ENCODE peak calls at places on chromosomes 3 and 15, in seven cellular contexts. R is iPS DF 6.9; O is CD4-positive, CD25-positive, alpha-beta regulatory T cell; U is aorta; Q is psoas muscle; F is fibroblast of lung; W is pancreas. B is an unnamed sample.
A peak's percentile ranks its signal among the peaks of the same experiment; 100 is the strongest.

GRCh38 chr15:59691194-59691805 is 2.2 kb upstream of the BNIP2 start:
- DNase-seq in R (no peak), O (peak; percentile 52), W (peak; percentile 13), U (no peak), F (peak; percentile 71), Q (no peak), B (peak; percentile 28)

GRCh38 chr15:35705885-35706590 is 160.1 kb upstream of the DPH6 start:
- DNase-seq in O (no peak), F (peak; percentile 30), R (no peak), W (peak; percentile 17), U (no peak), Q (no peak), B (peak; percentile 65)

GRCh38 chr3:33440328-33440577 is at the start of gene UBP1:
- DNase-seq in Q (peak; percentile 100), R (no peak), W (no peak), F (no peak), O (no peak), U (peak; percentile 100), B (no peak)

GRCh38 chr3:197001972-197002700 is 27.5 kb downstream of the MELTF start:
- DNase-seq in U (peak; percentile 82), R (no peak), Q (peak; percentile 33), W (peak; percentile 20), O (no peak), F (no peak), B (peak; percentile 43)

GRCh38 chr3:150409125-150409526 is 1.0 kb downstream of the TSC22D2 start:
- DNase-seq in O (no peak), U (no peak), F (no peak), W (no peak), Q (no peak), R (no peak), B (no peak)

GRCh38 chr3:139564290-139564861 is 24.8 kb upstream of the RBP1 start:
- DNase-seq in R (no peak), O (no peak), F (peak; percentile 10), Q (no peak), U (no peak), W (no peak), B (no peak)

GRCh38 chr15:77036537-77037474 is 34.1 kb downstream of the TSPAN3 start:
- DNase-seq in W (no peak), O (no peak), F (no peak), R (no peak), Q (no peak), U (peak; percentile 65), B (peak; percentile 4)

GRCh38 chr15:26453914-26454313 is 319.0 kb downstream of the GABRB3 start:
- DNase-seq in O (no peak), U (no peak), F (no peak), W (no peak), Q (no peak), R (no peak), B (no peak)

GRCh38 chr3:141828487-141829284 is 47.8 kb upstream of the ATP1B3 start:
- DNase-seq in W (peak; percentile 8), O (no peak), U (no peak), R (no peak), F (peak; percentile 47), Q (peak; percentile 34), B (peak; percentile 32)

GRCh38 chr3:153783106-153783505 is 338.1 kb upstream of the ARHGEF26 start:
- DNase-seq in R (no peak), U (no peak), F (peak; percentile 31), Q (no peak), W (no peak), O (no peak), B (no peak)

GRCh38 chr3:132196113-132196512 is 121.1 kb upstream of the ACP3 start:
- DNase-seq in W (no peak), R (no peak), F (no peak), Q (no peak), U (no peak), O (no peak), B (no peak)

GRCh38 chr3:178152988-178153387 is 383.2 kb upstream of the KCNMB2 start:
- DNase-seq in U (no peak), F (no peak), W (no peak), Q (no peak), O (no peak), R (no peak), B (no peak)

GRCh38 chr3:134350861-134351311 is 23.4 kb downstream of the AMOTL2 start:
- DNase-seq in O (no peak), R (no peak), W (peak; percentile 84), Q (peak; percentile 49), F (no peak), U (peak; percentile 71), B (no peak)

DNA sequence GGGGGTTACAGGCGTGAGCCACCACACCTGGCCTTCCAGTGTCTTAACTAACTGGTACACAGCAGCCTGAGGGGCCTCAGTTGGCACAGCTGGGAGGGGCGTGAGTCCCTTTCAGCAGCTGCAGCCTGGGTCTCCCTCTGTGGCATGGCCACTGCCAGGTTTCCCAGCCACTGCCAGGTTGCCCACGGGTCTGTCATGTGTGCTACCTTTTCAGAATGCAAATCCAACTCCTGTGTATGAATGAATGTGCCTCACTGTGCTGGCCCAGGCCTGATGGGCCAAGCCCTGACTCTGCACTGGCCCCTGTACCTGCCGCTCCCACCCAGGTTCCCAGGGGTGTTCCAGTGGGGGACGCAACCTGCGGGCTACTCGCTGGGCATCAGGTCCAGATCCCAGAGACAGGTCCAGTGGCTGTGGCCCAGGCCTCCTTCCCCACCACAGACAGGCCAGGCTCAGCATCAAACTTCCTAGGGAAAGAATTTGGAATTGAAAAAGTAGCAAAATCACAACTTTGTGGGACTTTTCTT is 26.0 kb downstream of the WHAMM start:
- DNase-seq in R (no peak), U (no peak), F (no peak), W (no peak), Q (no peak), O (no peak), B (no peak)
- H3K4me1 ChIP-seq in R (no peaks in the 10 kb centered on the region), U (no peaks in the 10 kb centered on the region), F (peaks cover 13% of the 10 kb centered on the region), W (no peaks in the 10 kb centered on the region), Q (peaks cover 5% of the 10 kb centered on the region), O (no peaks in the 10 kb centered on the region), B (peaks cover 11% of the 10 kb centered on the region)

DNA sequence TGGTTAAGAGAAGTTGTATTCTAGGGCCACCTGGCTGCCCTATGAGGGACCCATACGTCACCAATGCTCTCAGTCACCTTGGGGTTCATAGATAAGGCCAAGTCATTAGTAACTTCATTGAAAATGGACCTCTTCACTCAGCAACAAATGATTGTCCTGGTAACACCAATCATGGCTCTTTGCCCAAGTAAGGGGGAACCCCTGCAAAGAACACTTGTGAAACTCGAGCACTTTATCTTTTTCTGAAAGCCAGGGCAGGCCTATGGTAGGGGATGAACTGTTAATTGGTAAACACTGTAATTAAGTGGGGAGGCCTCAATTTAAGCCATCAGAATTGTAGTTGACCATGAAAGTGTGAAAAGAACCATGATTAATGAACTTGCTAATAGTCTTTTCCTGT is 73.3 kb downstream of the ABHD5 start:
- DNase-seq in F (no peak), R (no peak), Q (no peak), U (no peak), W (no peak), O (no peak), B (no peak)
- H3K4me1 ChIP-seq in F (peaks cover 36% of the 10 kb centered on the region), R (peaks cover 4% of the 10 kb centered on the region), Q (peaks cover 22% of the 10 kb centered on the region), U (no peaks in the 10 kb centered on the region), W (no peaks in the 10 kb centered on the region), O (peaks cover 7% of the 10 kb centered on the region), B (peaks cover 24% of the 10 kb centered on the region)

GRCh38 chr3:58011580-58011979 is 3.4 kb downstream of the FLNB start:
- DNase-seq in O (no peak), Q (no peak), W (no peak), F (no peak), R (no peak), U (no peak), B (no peak)

GRCh38 chr3:58015524-58015915 is 7.3 kb downstream of the FLNB start:
- DNase-seq in W (no peak), F (no peak), O (no peak), U (no peak), Q (no peak), R (no peak), B (no peak)

GRCh38 chr3:58013973-58014649 is 5.9 kb downstream of the FLNB start:
- DNase-seq in W (no peak), O (no peak), F (peak; percentile 86), U (peak; percentile 86), R (no peak), Q (peak; percentile 55), B (peak; percentile 31)

GRCh38 chr3:58012302-58012701 is 4.1 kb downstream of the FLNB start:
- DNase-seq in Q (no peak), F (no peak), R (no peak), U (no peak), W (no peak), O (no peak), B (no peak)

GRCh38 chr3:58013099-58013498 is 4.9 kb downstream of the FLNB start:
- DNase-seq in O (no peak), W (no peak), Q (no peak), U (no peak), R (no peak), F (no peak), B (no peak)
- H3K4me1 ChIP-seq in O (peaks cover 35% of the 10 kb centered on the region), W (peaks cover 25% of the 10 kb centered on the region), Q (peaks cover 8% of the 10 kb centered on the region), U (no peaks in the 10 kb centered on the region), R (peaks cover 7% of the 10 kb centered on the region), F (peaks cover 18% of the 10 kb centered on the region), B (peaks cover 86% of the 10 kb centered on the region)

GRCh38 chr3:4741106-4741403 is 238.2 kb upstream of the BHLHE40 start:
- DNase-seq in F (no peak), O (no peak), U (no peak), R (no peak), W (no peak), Q (no peak), B (no peak)
- H3K4me1 ChIP-seq in F (peaks cover 4% of the 10 kb centered on the region), O (peaks cover 34% of the 10 kb centered on the region), U (peaks cover 5% of the 10 kb centered on the region), R (no peaks in the 10 kb centered on the region), W (peaks cover 19% of the 10 kb centered on the region), Q (peaks cover 10% of the 10 kb centered on the region), B (peaks cover 63% of the 10 kb centered on the region)

GRCh38 chr3:18086078-18086477 is 339.1 kb downstream of the SATB1 start:
- DNase-seq in U (no peak), O (no peak), W (no peak), Q (no peak), F (no peak), R (no peak), B (no peak)
- H3K4me1 ChIP-seq in U (no peaks in the 10 kb centered on the region), O (no peaks in the 10 kb centered on the region), W (no peaks in the 10 kb centered on the region), Q (no peaks in the 10 kb centered on the region), F (no peaks in the 10 kb centered on the region), R (peaks cover 1% of the 10 kb centered on the region), B (no peaks in the 10 kb centered on the region)

DNA sequence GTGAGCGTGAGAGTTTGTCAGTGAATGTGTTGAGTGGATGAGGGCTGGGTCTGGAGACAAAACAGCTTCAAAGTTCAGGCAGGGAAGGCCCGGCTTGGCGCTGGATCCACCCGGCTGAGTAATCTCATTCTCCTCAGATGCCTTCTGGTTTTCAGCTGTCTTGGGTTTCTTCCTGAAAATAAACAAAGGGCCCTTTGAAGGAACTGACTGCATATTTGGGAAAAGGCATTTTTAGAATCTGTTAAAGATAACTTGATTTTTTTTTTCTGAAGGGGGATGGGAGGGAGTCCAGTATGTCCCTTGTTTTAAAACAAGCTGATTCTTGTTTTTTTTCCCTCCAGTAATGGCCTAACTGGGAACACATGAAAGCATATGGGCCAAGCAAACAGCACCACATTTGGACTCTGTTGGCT is 86.4 kb downstream of the TIGIT start:
- DNase-seq in W (no peak), O (no peak), U (peak; percentile 79), Q (peak; percentile 69), R (no peak), F (peak; percentile 91), B (peak; percentile 72)
- H3K4me1 ChIP-seq in W (peaks cover 3% of the 10 kb centered on the region), O (peaks cover 13% of the 10 kb centered on the region), U (peaks cover 10% of the 10 kb centered on the region), Q (peaks cover 72% of the 10 kb centered on the region), R (no peaks in the 10 kb centered on the region), F (peaks cover 24% of the 10 kb centered on the region), B (peaks cover 51% of the 10 kb centered on the region)

GRCh38 chr3:171840484-171840830 is 2.7 kb upstream of the TMEM212 start:
- DNase-seq in U (no peak), Q (no peak), W (no peak), O (no peak), F (no peak), R (no peak), B (no peak)
- H3K4me1 ChIP-seq in U (no peaks in the 10 kb centered on the region), Q (peaks cover under 1% of the 10 kb centered on the region), W (peaks cover 6% of the 10 kb centered on the region), O (no peaks in the 10 kb centered on the region), F (peaks cover 5% of the 10 kb centered on the region), R (no peaks in the 10 kb centered on the region), B (peaks cover 4% of the 10 kb centered on the region)